ENCODE peak calls at places on chromosomes 7 and 10, in four cellular contexts. One of them, this sample, is unnamed.
A peak's percentile ranks its signal among the peaks of the same experiment; 100 is the strongest.

GRCh38 chr10:84613336-84614021 is 285.1 kb downstream of the CCSER2 start:
- DNase-seq in RWPE1: peak; percentile 49
- DNase-seq in retinal pigment epithelial cell: no peak
- DNase-seq in K562: peak; percentile 11
- DNase-seq in this sample: peak; percentile 3

GRCh38 chr10:101444058-101444457 is 90.1 kb downstream of the BTRC start:
- DNase-seq in RWPE1: no peak
- DNase-seq in retinal pigment epithelial cell: no peak
- DNase-seq in K562: no peak
- DNase-seq in this sample: peak; percentile 10

GRCh38 chr7:416761-417624 is 102.7 kb downstream of the PDGFA start:
- DNase-seq in RWPE1: no peak
- DNase-seq in retinal pigment epithelial cell: no peak
- DNase-seq in K562: no peak
- DNase-seq in this sample: no peak

GRCh38 chr7:128164061-128164954 is 76.8 kb upstream of the LEP start:
- DNase-seq in RWPE1: peak; percentile 87
- DNase-seq in retinal pigment epithelial cell: peak; percentile 77
- DNase-seq in K562: no peak
- DNase-seq in this sample: peak; percentile 92

GRCh38 chr10:119217937-119218579 is 10.7 kb downstream of the GRK5 start:
- DNase-seq in RWPE1: no peak
- DNase-seq in retinal pigment epithelial cell: no peak
- DNase-seq in K562: no peak
- DNase-seq in this sample: no peak

GRCh38 chr7:104363355-104363754 is 35.0 kb downstream of the LHFPL3 start:
- DNase-seq in RWPE1: no peak
- DNase-seq in retinal pigment epithelial cell: no peak
- DNase-seq in K562: no peak
- DNase-seq in this sample: no peak

GRCh38 chr7:133723044-133723443 is 404.1 kb upstream of the LRGUK start:
- DNase-seq in RWPE1: no peak
- DNase-seq in retinal pigment epithelial cell: no peak
- DNase-seq in K562: no peak
- DNase-seq in this sample: no peak

GRCh38 chr10:132648072-132648855 is 110.7 kb downstream of the INPP5A start:
- DNase-seq in RWPE1: no peak
- DNase-seq in retinal pigment epithelial cell: no peak
- DNase-seq in K562: no peak
- DNase-seq in this sample: no peak

GRCh38 chr7:46007194-46007593 is 86.1 kb upstream of the IGFBP3 start:
- DNase-seq in RWPE1: no peak
- DNase-seq in retinal pigment epithelial cell: no peak
- DNase-seq in K562: no peak
- DNase-seq in this sample: no peak

GRCh38 chr10:108147346-108147745 is 982.8 kb upstream of the SORCS1 start:
- DNase-seq in RWPE1: no peak
- DNase-seq in retinal pigment epithelial cell: no peak
- DNase-seq in K562: no peak
- DNase-seq in this sample: no peak

GRCh38 chr10:110759523-110759922 is 112.2 kb upstream of the PDCD4 start:
- DNase-seq in RWPE1: no peak
- DNase-seq in retinal pigment epithelial cell: no peak
- DNase-seq in K562: no peak
- DNase-seq in this sample: no peak

GRCh38 chr7:157011333-157012112 is 1.1 kb upstream of the MNX1 start:
- DNase-seq in RWPE1: no peak
- DNase-seq in retinal pigment epithelial cell: no peak
- DNase-seq in K562: no peak
- DNase-seq in this sample: no peak

GRCh38 chr7:924541-925231 is 29.8 kb downstream of the ADAP1 start:
- DNase-seq in RWPE1: no peak
- DNase-seq in retinal pigment epithelial cell: no peak
- DNase-seq in K562: no peak
- DNase-seq in this sample: no peak

GRCh38 chr10:118957966-118958365 is 71.5 kb upstream of the NANOS1 start:
- DNase-seq in RWPE1: no peak
- DNase-seq in retinal pigment epithelial cell: no peak
- DNase-seq in K562: no peak
- DNase-seq in this sample: no peak

DNA sequence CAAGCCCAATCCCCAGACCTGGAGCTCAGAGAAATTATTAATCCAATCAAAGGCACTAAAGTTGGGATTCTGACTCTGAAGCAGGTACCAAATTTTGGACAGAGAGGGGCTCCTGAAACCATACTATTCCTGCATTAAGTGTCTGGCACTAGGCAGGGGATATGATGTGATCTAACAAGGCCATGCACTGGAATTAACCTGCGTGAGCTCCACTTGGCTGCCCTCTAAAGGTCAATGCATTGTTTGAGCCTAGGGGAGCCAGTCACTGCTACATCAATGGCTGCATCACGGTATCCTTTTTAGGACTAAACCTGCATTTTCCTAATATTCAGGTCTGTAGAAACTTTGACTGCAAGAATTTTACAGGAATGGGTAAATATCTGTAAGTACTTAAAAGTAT is 42.1 kb downstream of the ST8SIA6 start:
- DNase-seq in RWPE1: peak; percentile 17
- DNase-seq in retinal pigment epithelial cell: no peak
- DNase-seq in K562: no peak
- DNase-seq in this sample: no peak
- TF ChIP-seq CTCF in RWPE1: no peak
- TF ChIP-seq CTCF in retinal pigment epithelial cell: peak; percentile 23
- TF ChIP-seq CTCF in K562: peak; percentile 61
- TF ChIP-seq CTCF in this sample: no peak

GRCh38 chr10:71916827-71917226 is 47.4 kb upstream of the CHST3 start:
- DNase-seq in RWPE1: no peak
- DNase-seq in retinal pigment epithelial cell: no peak
- DNase-seq in K562: no peak
- DNase-seq in this sample: no peak

GRCh38 chr10:71908998-71909397 is 55.2 kb upstream of the CHST3 start:
- DNase-seq in RWPE1: no peak
- DNase-seq in retinal pigment epithelial cell: no peak
- DNase-seq in K562: no peak
- DNase-seq in this sample: no peak

GRCh38 chr10:71911296-71911954 is 52.8 kb upstream of the CHST3 start:
- DNase-seq in RWPE1: no peak
- DNase-seq in retinal pigment epithelial cell: no peak
- DNase-seq in K562: no peak
- DNase-seq in this sample: no peak

GRCh38 chr10:71909399-71910083 is 54.7 kb upstream of the CHST3 start:
- DNase-seq in RWPE1: no peak
- DNase-seq in retinal pigment epithelial cell: no peak
- DNase-seq in K562: no peak
- DNase-seq in this sample: no peak

DNA sequence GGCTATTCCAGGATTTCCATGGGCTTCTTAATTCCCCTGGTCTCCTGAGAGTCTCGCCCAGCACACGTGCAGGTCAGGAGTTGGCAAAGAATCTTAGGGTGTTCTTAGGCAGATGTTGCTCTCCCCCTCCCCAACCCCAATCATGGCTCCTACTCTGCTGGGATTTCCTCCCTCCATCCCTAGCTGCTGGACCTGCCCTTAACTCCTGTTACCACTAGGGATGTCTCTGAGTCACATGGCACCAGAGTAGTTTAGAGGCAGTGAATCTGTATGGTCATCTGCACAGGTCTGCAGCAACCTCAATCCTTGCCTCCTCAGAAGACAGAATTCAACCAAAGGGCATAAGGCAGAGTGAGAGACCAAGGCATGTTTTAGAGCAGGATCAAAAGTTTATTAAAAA is 51.8 kb upstream of the CHST3 start:
- DNase-seq in RWPE1: no peak
- DNase-seq in retinal pigment epithelial cell: no peak
- DNase-seq in K562: no peak
- DNase-seq in this sample: peak; percentile 28
- TF ChIP-seq CTCF in RWPE1: no peak
- TF ChIP-seq CTCF in retinal pigment epithelial cell: no peak
- TF ChIP-seq CTCF in K562: peak; percentile 23
- TF ChIP-seq CTCF in this sample: peak; percentile 38

GRCh38 chr10:61271127-61271780 is 181.9 kb downstream of the TMEM26 start:
- DNase-seq in RWPE1: peak; percentile 11
- DNase-seq in retinal pigment epithelial cell: peak; percentile 41
- DNase-seq in K562: no peak
- DNase-seq in this sample: peak; percentile 64
- TF ChIP-seq CTCF in RWPE1: no peak
- TF ChIP-seq CTCF in retinal pigment epithelial cell: peak; percentile 9
- TF ChIP-seq CTCF in K562: no peak
- TF ChIP-seq CTCF in this sample: peak; percentile 52

GRCh38 chr7:142880886-142881505 is 4.5 kb downstream of the TRPV6 start:
- DNase-seq in RWPE1: peak; percentile 21
- DNase-seq in retinal pigment epithelial cell: no peak
- DNase-seq in K562: peak; percentile 85
- DNase-seq in this sample: peak; percentile 6
- TF ChIP-seq CTCF in RWPE1: peak; percentile 72
- TF ChIP-seq CTCF in retinal pigment epithelial cell: peak; percentile 91
- TF ChIP-seq CTCF in K562: peak; percentile 92
- TF ChIP-seq CTCF in this sample: peak; percentile 85

DNA sequence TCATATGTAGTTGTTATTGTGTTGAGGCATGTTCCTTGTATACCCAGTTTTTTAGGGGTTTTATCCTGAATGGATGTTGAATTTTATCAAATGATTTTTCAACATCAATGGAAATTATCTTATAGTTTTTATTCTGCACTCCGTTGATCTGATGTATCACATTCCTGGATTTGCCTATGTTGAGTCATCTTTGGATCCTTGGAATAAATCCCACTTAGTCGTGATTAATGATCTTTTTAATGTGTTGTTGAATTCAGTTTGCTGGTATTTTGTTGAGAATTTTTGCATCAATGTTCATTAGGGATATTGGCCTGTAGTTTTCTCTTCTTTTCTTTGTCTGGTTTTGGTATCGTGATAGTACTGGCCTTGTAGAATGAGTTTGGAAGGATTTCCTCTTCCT is 648.6 kb upstream of the GRM3 start:
- DNase-seq in RWPE1: no peak
- DNase-seq in retinal pigment epithelial cell: no peak
- DNase-seq in K562: no peak
- DNase-seq in this sample: no peak
- TF ChIP-seq CTCF in RWPE1: no peak
- TF ChIP-seq CTCF in retinal pigment epithelial cell: no peak
- TF ChIP-seq CTCF in K562: no peak
- TF ChIP-seq CTCF in this sample: no peak

This sample was measured in HFFc6.